ENCODE peak calls at places on chromosomes 5 and 9, in four cellular contexts. G, B, S and J are unnamed samples.

GRCh38 chr5:140240987-140241706 is 61.8 kb downstream of the PFDN1 start:
- DNase-seq in G (no peak), B (peak), S (peak), J (peak)

GRCh38 chr5:158543539-158544387 is 556.0 kb downstream of the EBF1 start:
- DNase-seq in G (no peak), B (no peak), S (peak), J (no peak)

GRCh38 chr9:129138476-129139232 is 27.4 kb downstream of the PTPA start:
- DNase-seq in G (no peak), B (peak), S (no peak), J (no peak)

GRCh38 chr9:121277518-121278275 is 9.7 kb downstream of the GSN start:
- DNase-seq in G (no peak), B (no peak), S (no peak), J (no peak)

GRCh38 chr5:80756292-80756691 is 101.5 kb upstream of the DHFR start:
- DNase-seq in G (no peak), B (no peak), S (no peak), J (no peak)

GRCh38 chr5:134504629-134505300 is 20.7 kb upstream of the JADE2 start:
- DNase-seq in G (no peak), B (no peak), S (no peak), J (no peak)

GRCh38 chr5:171965740-171966139 is 40.7 kb downstream of the FBXW11 start:
- DNase-seq in G (no peak), B (no peak), S (no peak), J (no peak)

GRCh38 chr5:149878371-149878770 is 66.2 kb downstream of the PDE6A start:
- DNase-seq in G (no peak), B (no peak), S (peak), J (no peak)

GRCh38 chr9:135925496-135926133 is 18.3 kb upstream of the CAMSAP1 start:
- DNase-seq in G (no peak), B (no peak), S (peak), J (no peak)

GRCh38 chr5:107459637-107460036 is 211.1 kb downstream of the EFNA5 start:
- DNase-seq in G (no peak), B (no peak), S (no peak), J (no peak)

GRCh38 chr5:66660401-66660800 is 64.2 kb downstream of the MAST4 start:
- DNase-seq in G (no peak), B (no peak), S (no peak), J (no peak)

GRCh38 chr9:132008184-132008781 is 71.4 kb downstream of the MED27 start:
- DNase-seq in G (no peak), B (no peak), S (peak), J (peak)